ENCODE peak calls at places on chromosomes 13 and 19, in eight cellular contexts. J is GM23248, T is MM.1S, R is neural progenitor cell, H is hepatocyte, Q is OCI-LY7, Z is PC-3, M is SK-N-SH. C is an unnamed sample.

GRCh38 chr19:4456843-4457653 is 546 bp downstream of the UBXN6 start:
- DNase-seq in Z (no peak), M (peak), R (peak), J (peak), H (peak), Q (peak), T (no peak), C (peak)

GRCh38 chr13:89831157-89831556 is 1516.3 kb upstream of the MIR17HG start:
- DNase-seq in R (no peak), Q (no peak), J (no peak), Z (no peak), H (no peak), T (no peak), M (no peak), C (no peak)

GRCh38 chr19:10762656-10763055 is 44.8 kb downstream of the DNM2 start:
- DNase-seq in Z (peak), R (no peak), M (no peak), T (no peak), Q (no peak), J (no peak), H (no peak), C (peak)

GRCh38 chr19:3176715-3177501 is 1.7 kb upstream of the S1PR4 start:
- DNase-seq in H (peak), Z (peak), M (no peak), Q (no peak), J (peak), R (no peak), T (no peak), C (no peak)

GRCh38 chr13:20702945-20703784 is at the start of gene IL17D:
- DNase-seq in M (peak), Z (no peak), H (peak), J (peak), T (peak), R (peak), Q (peak), C (peak)

GRCh38 chr13:109271061-109271460 is 515.3 kb downstream of the IRS2 start:
- DNase-seq in Z (no peak), H (no peak), R (no peak), T (no peak), Q (no peak), J (no peak), M (no peak), C (no peak)

GRCh38 chr13:90806905-90807304 is 540.6 kb upstream of the MIR17HG start:
- DNase-seq in M (no peak), H (no peak), Z (no peak), Q (no peak), T (no peak), R (peak), J (no peak), C (no peak)

GRCh38 chr13:33004454-33004853 is 11.8 kb upstream of the KL start:
- DNase-seq in Q (no peak), Z (no peak), H (no peak), T (no peak), M (no peak), J (peak), R (no peak), C (peak)

GRCh38 chr19:6730153-6730804 is 7.1 kb downstream of the GPR108 start:
- DNase-seq in Q (peak), R (peak), M (peak), J (peak), H (peak), T (no peak), Z (no peak), C (peak)

GRCh38 chr13:41405367-41405766 is 52.0 kb upstream of the RGCC start:
- DNase-seq in M (no peak), Q (no peak), H (no peak), R (no peak), Z (no peak), T (no peak), J (no peak), C (no peak)

GRCh38 chr13:42219051-42219450 is 52.9 kb upstream of the AKAP11 start:
- DNase-seq in H (no peak), Z (no peak), T (no peak), R (no peak), J (no peak), Q (no peak), M (no peak), C (no peak)

GRCh38 chr13:44313674-44314073 is 60.0 kb upstream of the SERP2 start:
- DNase-seq in H (no peak), M (no peak), T (no peak), R (no peak), Z (peak), Q (no peak), J (peak), C (no peak)

GRCh38 chr13:67935655-67936054 is 705.5 kb upstream of the PCDH9 start:
- DNase-seq in Q (no peak), J (no peak), M (no peak), Z (no peak), H (no peak), T (no peak), R (no peak), C (no peak)

GRCh38 chr13:42990147-42990990 is 1.7 kb downstream of the EPSTI1 start:
- DNase-seq in H (peak), Q (no peak), T (peak), J (peak), Z (no peak), R (no peak), M (peak), C (no peak)

GRCh38 chr13:64413529-64413928 is 2816.6 kb downstream of the PCDH9 start:
- DNase-seq in R (no peak), J (no peak), Q (no peak), H (no peak), T (no peak), Z (no peak), M (no peak), C (no peak)

GRCh38 chr13:81872581-81872980 is 1531.7 kb upstream of the SPRY2 start:
- DNase-seq in M (peak), Q (no peak), Z (peak), J (no peak), T (peak), R (peak), H (peak), C (peak)

GRCh38 chr13:105343134-105343806 is 1192.2 kb downstream of the EFNB2 start:
- DNase-seq in T (no peak), H (no peak), M (no peak), Q (no peak), J (no peak), Z (no peak), R (no peak), C (no peak)

GRCh38 chr13:73273737-73274136 is 214.9 kb downstream of the KLF5 start:
- DNase-seq in R (no peak), T (no peak), H (no peak), J (peak), M (no peak), Q (no peak), Z (peak), C (no peak)

GRCh38 chr19:5397804-5398692 is 57.2 kb upstream of the ZNRF4 start:
- DNase-seq in M (peak), T (no peak), J (peak), R (peak), Z (peak), H (peak), Q (peak), C (peak)

GRCh38 chr13:95714142-95714832 is 37.3 kb downstream of the DNAJC3 start:
- DNase-seq in Z (peak), Q (no peak), H (peak), R (no peak), T (peak), J (peak), M (no peak), C (no peak)

GRCh38 chr13:75395056-75395455 is 86.9 kb downstream of the TBC1D4 start:
- DNase-seq in M (no peak), R (no peak), T (no peak), Z (no peak), J (no peak), H (no peak), Q (no peak), C (no peak)

GRCh38 chr13:30395192-30396158 is 26.8 kb upstream of the UBE2L5 start:
- DNase-seq in J (peak), M (peak), H (peak), Z (peak), Q (peak), T (peak), R (peak), C (peak)

GRCh38 chr13:47033216-47033615 is 136.4 kb upstream of the HTR2A start:
- DNase-seq in R (no peak), J (peak), T (no peak), M (no peak), Z (peak), H (no peak), Q (no peak), C (no peak)

GRCh38 chr13:45928843-45929242 is 77.3 kb upstream of the SIAH3 start:
- DNase-seq in Q (no peak), R (no peak), Z (peak), H (no peak), T (no peak), J (no peak), M (no peak), C (no peak)

GRCh38 chr19:10352764-10353671 is 13.6 kb upstream of the ICAM3 start:
- DNase-seq in Z (no peak), H (peak), Q (no peak), T (no peak), R (peak), J (no peak), M (no peak), C (peak)

GRCh38 chr13:90732049-90732448 is 615.4 kb upstream of the MIR17HG start:
- DNase-seq in R (peak), M (no peak), H (no peak), J (no peak), Z (peak), Q (no peak), T (no peak), C (peak)

GRCh38 chr19:33260628-33261418 is 35.2 kb upstream of the SLC7A10 start:
- DNase-seq in Z (no peak), H (no peak), M (no peak), T (no peak), R (no peak), Q (no peak), J (no peak), C (no peak)

GRCh38 chr19:15296841-15297415 is 35.4 kb downstream of the BRD4 start:
- DNase-seq in T (no peak), M (no peak), Z (peak), Q (no peak), H (no peak), R (no peak), J (no peak), C (no peak)

GRCh38 chr13:77233159-77233558 is 93.7 kb downstream of the MYCBP2 start:
- DNase-seq in M (no peak), Z (no peak), Q (no peak), J (no peak), T (no peak), R (no peak), H (no peak), C (no peak)

DNA sequence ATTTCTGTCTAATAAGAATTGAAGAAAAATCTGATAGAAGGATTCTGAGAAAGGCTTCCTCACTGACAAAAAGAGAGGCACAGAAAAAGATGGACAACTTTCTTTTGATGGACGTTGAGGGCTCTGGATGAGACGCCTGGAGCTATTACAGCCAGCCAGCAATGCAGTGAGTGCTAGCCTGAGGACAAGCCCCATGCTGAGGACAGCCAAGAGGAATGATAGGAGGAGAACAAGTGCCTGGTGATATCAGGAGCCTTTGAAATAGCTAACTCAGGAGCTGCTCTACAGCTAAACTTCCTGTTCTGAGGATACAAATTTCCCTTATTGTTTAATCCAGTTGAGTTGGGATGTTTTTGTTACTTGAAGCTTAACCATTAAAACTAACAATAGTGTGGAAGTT is 212.3 kb downstream of the COG6 start:
- DNase-seq in J (no peak), M (no peak), Q (no peak), R (no peak), H (no peak), Z (no peak), T (no peak), C (no peak)
- TF ChIP-seq EZH2phosphoT487 in J (no peak), M (no peak), Q (no peak), R (no peak), H (no peak), Z (no peak), T (no peak), C (no peak)

DNA sequence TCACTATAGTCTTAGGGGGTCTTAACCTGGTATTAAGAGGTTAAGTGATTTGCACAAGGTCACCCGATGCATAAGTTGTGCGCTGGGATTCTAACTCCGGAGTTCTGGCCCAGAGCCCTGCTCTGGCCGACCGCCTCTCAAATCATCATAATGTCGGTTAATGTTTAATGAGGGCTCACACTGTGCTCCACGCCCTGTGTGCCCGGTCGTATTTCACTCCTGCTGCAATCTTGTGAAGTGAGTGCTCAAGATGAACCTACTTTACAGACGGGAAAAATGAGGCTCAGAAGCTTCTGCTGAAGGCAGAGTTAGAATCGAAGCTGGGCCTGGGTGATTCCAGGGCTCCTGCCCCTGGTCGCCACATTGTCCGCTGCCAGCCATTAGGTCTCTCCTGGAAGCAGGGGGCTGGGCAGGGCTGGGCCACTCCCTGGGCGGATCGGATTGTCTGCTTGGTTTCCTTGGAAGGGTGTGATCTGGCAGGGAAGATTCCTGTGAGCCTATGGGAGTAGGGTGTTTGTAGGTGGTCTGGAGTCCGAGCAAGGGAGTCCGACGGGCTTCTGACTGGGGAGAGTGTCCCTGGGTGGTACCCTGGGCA is 1.1 kb downstream of the PAK4 start:
- DNase-seq in Z (peak), R (peak), J (peak), Q (no peak), T (no peak), H (peak), M (no peak), C (no peak)
- TF ChIP-seq EZH2phosphoT487 in Z (no peak), R (no peak), J (no peak), Q (no peak), T (no peak), H (no peak), M (no peak), C (no peak)

GRCh38 chr19:41748012-41748411 is 7.3 kb upstream of the CEACAM6 start:
- DNase-seq in T (no peak), M (no peak), J (no peak), Q (no peak), R (no peak), H (no peak), Z (peak), C (no peak)

GRCh38 chr19:41754596-41754995 is 734 bp upstream of the CEACAM6 start:
- DNase-seq in H (no peak), M (no peak), T (no peak), J (no peak), Z (no peak), R (no peak), Q (no peak), C (no peak)

GRCh38 chr19:41753936-41754529 is 1.3 kb upstream of the CEACAM6 start:
- DNase-seq in Q (peak), M (peak), Z (peak), R (peak), T (peak), H (peak), J (peak), C (peak)

GRCh38 chr19:41755328-41755913 is at the start of gene CEACAM6:
- DNase-seq in Z (no peak), T (no peak), J (no peak), H (no peak), R (no peak), Q (no peak), M (no peak), C (peak)

DNA sequence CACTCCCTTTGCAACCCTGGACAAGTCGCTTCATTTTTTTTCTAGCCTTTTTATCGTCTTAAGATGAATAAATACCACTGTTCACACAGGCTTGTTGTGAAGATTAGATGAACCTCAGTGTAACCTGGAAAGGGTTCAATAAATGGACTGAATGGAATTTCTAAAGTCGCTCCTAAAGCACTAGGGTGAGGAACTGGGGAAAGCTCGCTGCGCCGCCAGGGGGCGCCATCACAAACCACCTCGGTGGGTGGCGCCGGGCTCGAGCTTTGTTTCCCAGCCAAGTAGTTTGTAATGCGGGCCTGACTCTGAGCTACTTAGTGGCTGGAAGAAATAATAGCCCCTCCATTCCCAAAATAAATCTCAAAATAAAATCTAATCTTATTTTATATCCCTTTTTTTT is 2.2 kb upstream of the CEACAM6 start:
- DNase-seq in J (peak), M (peak), H (peak), R (peak), Q (peak), T (peak), Z (peak), C (peak)
- TF ChIP-seq EZH2phosphoT487 in J (no peak), M (no peak), H (no peak), R (no peak), Q (no peak), T (no peak), Z (no peak), C (no peak)

DNA sequence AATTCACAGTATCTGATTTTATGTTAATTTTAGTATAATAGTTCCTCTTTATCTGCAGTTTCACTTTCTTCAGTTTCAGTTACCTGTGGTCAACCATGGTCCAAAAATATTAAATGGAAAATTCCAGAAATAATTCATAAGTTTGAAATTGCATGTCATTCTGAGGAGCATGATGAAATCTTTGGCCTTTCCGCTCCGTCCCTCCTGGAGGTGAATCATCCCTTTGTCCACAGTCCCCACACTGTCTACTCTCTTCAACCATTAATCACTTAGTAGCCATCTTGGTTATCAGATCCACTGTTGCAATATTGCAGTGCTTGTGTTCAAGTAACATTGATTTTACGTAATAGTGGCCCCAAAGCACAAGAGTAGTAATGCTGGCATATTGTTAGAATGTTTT is 26.8 kb downstream of the SLITRK6 start:
- DNase-seq in T (no peak), M (no peak), J (no peak), Q (peak), Z (peak), H (no peak), R (no peak), C (no peak)
- TF ChIP-seq EZH2phosphoT487 in T (no peak), M (no peak), J (no peak), Q (no peak), Z (no peak), H (no peak), R (no peak), C (no peak)

DNA sequence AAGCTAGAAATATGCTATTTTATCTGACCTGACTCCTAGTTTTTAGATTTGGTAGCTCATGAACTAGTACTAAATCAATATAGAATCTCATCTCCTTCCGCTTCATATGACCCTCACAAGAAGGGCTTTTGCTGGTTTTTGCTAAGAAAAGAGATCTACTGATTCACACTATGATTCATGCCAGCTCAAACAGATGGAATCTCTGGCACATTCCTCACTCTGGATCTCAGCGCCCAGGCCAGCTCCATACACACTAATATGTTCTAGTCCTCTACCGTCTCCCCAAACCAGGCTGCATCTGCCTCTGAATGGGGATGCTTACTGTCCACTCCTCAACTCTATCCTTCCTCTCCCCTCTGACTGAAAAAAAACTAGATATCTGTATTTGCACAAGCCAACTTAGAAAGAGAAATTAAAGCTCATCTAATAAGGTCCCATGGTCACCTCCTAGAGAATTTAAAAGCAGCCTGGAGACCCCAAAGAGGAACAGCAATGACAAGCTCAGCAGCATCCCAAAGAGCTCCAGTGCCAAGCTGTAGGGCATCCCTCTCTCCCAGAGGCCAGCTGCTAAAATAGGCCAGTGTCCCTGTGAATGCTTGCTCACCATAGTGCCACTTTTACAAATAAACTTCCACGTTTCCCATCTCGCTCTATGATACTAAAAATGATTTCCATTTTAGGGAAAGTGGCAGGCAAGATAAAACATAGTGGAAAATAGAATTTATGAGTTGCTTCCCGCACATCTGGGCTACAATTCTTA is 74.9 kb downstream of the LHFPL6 start:
- DNase-seq in J (peak), M (peak), H (no peak), T (no peak), Q (no peak), Z (peak), R (no peak), C (no peak)
- TF ChIP-seq EZH2phosphoT487 in J (no peak), M (no peak), H (no peak), T (no peak), Q (no peak), Z (no peak), R (no peak), C (no peak)

DNA sequence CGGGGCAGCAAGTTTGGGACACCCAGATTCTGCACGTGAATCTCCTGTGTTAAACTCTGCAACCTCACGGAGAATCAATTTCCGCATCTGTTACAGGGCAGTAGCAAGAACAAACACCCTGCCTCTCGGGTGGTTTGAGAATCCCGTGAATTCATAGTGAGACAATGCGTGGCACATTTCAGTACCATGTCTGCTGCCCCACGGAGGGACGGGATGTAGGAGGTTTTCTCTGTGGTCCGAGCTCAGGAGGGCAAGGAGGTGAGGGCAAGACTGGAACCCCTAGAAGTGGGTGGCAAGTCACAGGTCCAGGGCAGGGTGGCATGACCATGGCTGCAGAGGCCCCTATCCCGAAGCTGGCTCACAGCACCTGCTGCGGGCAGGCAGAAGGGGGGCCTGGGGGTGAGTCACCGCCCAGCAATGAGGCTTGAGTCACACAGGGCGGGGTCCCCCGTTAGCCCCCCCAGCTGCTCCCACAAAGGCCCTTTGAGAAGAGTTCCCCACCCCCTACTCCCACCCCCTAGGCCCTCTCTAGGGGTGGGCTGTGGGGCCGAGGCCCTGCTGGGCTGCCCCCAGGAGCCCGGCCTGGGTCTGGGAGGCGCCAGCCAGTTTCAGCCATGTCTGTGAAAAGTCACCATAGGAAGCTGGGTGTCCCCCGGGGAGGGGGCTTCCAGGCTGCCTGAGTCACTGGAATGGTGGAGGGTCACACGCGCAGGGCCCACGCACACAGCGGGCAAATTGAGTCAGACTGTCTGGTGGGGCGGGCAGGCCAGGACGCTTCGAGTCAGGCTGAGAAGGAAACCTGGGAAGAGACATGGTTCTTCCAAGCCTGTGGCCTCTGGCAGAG is 25.8 kb upstream of the NANOS3 start:
- DNase-seq in T (no peak), Z (peak), H (peak), Q (no peak), M (peak), R (no peak), J (peak), C (no peak)
- TF ChIP-seq EZH2phosphoT487 in T (no peak), Z (peak), H (no peak), Q (no peak), M (no peak), R (no peak), J (no peak), C (no peak)